ENCODE peak calls at places on chromosomes 4 and X, in six cellular contexts. I is CD8-positive, alpha-beta T cell; S is MM.1S; Y is neural progenitor cell; P is breast epithelium; V is neuronal stem cell. X is an unnamed sample.

GRCh38 chr4:143531368-143531767 is 17.9 kb downstream of the SMARCA5 start:
- DNase-seq in Y (peak; percentile 3), V (no peak), S (peak; percentile 18), I (no peak), P (no peak), X (no peak)

GRCh38 chr4:26624042-26624441 is 40.2 kb downstream of the TBC1D19 start:
- DNase-seq in Y (no peak), V (no peak), I (no peak), S (no peak), P (no peak), X (no peak)

GRCh38 chr4:10002278-10002677 is 19.0 kb downstream of the SLC2A9 start:
- DNase-seq in Y (no peak), P (no peak), V (no peak), I (no peak), S (no peak), X (no peak)

GRCh38 chr4:76376534-76376933 is 44.4 kb downstream of the CCDC158 start:
- DNase-seq in P (no peak), I (no peak), V (no peak), S (no peak), Y (no peak), X (no peak)

GRCh38 chr4:6354626-6355025 is 85.0 kb downstream of the WFS1 start:
- DNase-seq in S (no peak), V (no peak), Y (no peak), P (no peak), I (no peak), X (no peak)

GRCh38 chr4:54004463-54004862 is 59.9 kb downstream of the CHIC2 start:
- DNase-seq in Y (no peak), I (no peak), P (no peak), V (no peak), S (no peak), X (no peak)

GRCh38 chrX:134520860-134521390 is 61.0 kb downstream of the HPRT1 start:
- DNase-seq in Y (peak; percentile 64), V (peak; percentile 17), I (no peak), S (peak; percentile 57), P (no peak), X (peak; percentile 39)

GRCh38 chrX:11374570-11374969 is 81.4 kb downstream of the AMELX start:
- DNase-seq in S (no peak), I (no peak), V (no peak), P (no peak), Y (no peak), X (no peak)

GRCh38 chr4:1534876-1535526 is 128.8 kb upstream of the NKX1-1 start:
- DNase-seq in I (no peak), P (no peak), V (no peak), S (no peak), Y (no peak), X (no peak)

GRCh38 chr4:136810626-136811025 is 721.7 kb downstream of the PCDH18 start:
- DNase-seq in P (no peak), I (no peak), V (no peak), S (no peak), Y (no peak), X (no peak)

GRCh38 chr4:83216856-83217683 is 67.5 kb downstream of the COQ2 start:
- DNase-seq in Y (no peak), V (no peak), I (no peak), P (no peak), S (no peak), X (no peak)

GRCh38 chr4:17997129-17997528 is 24.4 kb downstream of the LCORL start:
- DNase-seq in V (no peak), P (no peak), S (no peak), Y (no peak), I (no peak), X (no peak)

GRCh38 chrX:22124098-22124497 is 92.0 kb downstream of the PHEX start:
- DNase-seq in I (no peak), Y (no peak), P (no peak), S (no peak), V (no peak), X (no peak)

GRCh38 chrX:45172890-45173289 is 27.8 kb downstream of the DIPK2B start:
- DNase-seq in Y (no peak), V (no peak), P (no peak), S (no peak), I (no peak), X (no peak)

GRCh38 chr4:102642571-102643298 is 118.0 kb downstream of the MANBA start:
- DNase-seq in S (no peak), P (no peak), I (no peak), Y (no peak), V (no peak), X (no peak)

GRCh38 chrX:44747317-44747716 is 96.5 kb upstream of the DUSP21 start:
- DNase-seq in S (no peak), P (no peak), Y (no peak), I (no peak), V (no peak), X (no peak)

GRCh38 chrX:103253608-103254007 is 1.3 kb downstream of the TCEAL8 start:
- DNase-seq in P (no peak), V (no peak), S (no peak), I (no peak), Y (peak; percentile 16), X (no peak)

GRCh38 chr4:155707251-155707650 is 40.6 kb downstream of the GUCY1A1 start:
- DNase-seq in V (no peak), S (no peak), Y (no peak), I (no peak), P (no peak), X (no peak)

GRCh38 chr4:142480244-142480643 is 365.9 kb downstream of the INPP4B start:
- DNase-seq in S (no peak), V (no peak), I (no peak), Y (no peak), P (no peak), X (no peak)

GRCh38 chr4:105808030-105808429 is 87.2 kb upstream of the NPNT start:
- DNase-seq in V (no peak), I (no peak), P (no peak), S (no peak), Y (no peak), X (no peak)

GRCh38 chrX:82585868-82586267 is 922.2 kb upstream of the POU3F4 start:
- DNase-seq in Y (no peak), P (no peak), I (no peak), V (no peak), S (no peak), X (no peak)

GRCh38 chrX:3518870-3519269 is 172.4 kb upstream of the MXRA5 start:
- DNase-seq in I (no peak), S (no peak), P (no peak), V (no peak), Y (no peak), X (no peak)

GRCh38 chrX:103158317-103158621 is 56.6 kb upstream of the BEX4 start:
- DNase-seq in S (no peak), P (no peak), V (no peak), I (no peak), Y (no peak), X (no peak)

GRCh38 chr4:168509786-168510185 is 12.9 kb downstream of the PALLD start:
- DNase-seq in I (no peak), V (no peak), Y (no peak), P (no peak), S (no peak), X (no peak)
- H3K4me1 ChIP-seq in I (peaks cover 28% of the 10 kb centered on the region), V (no peaks in the 10 kb centered on the region), Y (no peaks in the 10 kb centered on the region), P (no peaks in the 10 kb centered on the region), S (no peaks in the 10 kb centered on the region), X (no peaks in the 10 kb centered on the region)

DNA sequence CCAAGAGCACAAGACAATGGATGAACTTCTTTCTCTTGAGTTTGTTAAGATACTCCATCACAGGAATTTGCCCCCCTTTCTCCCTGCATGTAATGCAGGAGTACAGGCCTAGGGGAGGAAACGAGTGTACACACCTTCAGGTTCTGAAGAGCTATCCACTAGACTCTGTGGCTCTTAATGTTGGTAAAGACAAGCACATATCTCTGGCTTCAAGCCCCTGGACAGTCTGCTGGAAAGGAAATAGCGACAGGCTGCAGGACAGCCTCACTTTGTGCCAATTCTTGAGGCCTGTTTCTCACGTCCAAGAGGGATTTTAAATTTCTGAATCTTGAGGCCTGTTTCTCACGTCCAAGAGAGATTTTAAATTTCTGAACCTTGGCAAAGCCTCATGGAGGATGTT is 87.1 kb downstream of the RLIM start:
- DNase-seq in S (no peak), I (no peak), Y (no peak), V (no peak), P (no peak), X (no peak)
- H3K27me3 ChIP-seq in S (no peaks in the 10 kb centered on the region), I (no peaks in the 10 kb centered on the region), Y (no peaks in the 10 kb centered on the region), V (no peaks in the 10 kb centered on the region), P (no peaks in the 10 kb centered on the region), X (no peaks in the 10 kb centered on the region)

GRCh38 chr4:57074753-57075152 is 35.4 kb downstream of the IGFBP7 start:
- DNase-seq in Y (no peak), I (no peak), V (no peak), P (no peak), S (no peak), X (no peak)

GRCh38 chr4:57076646-57077045 is 33.5 kb downstream of the IGFBP7 start:
- DNase-seq in P (no peak), Y (no peak), S (no peak), V (no peak), I (no peak), X (no peak)

GRCh38 chr4:57075353-57075752 is 34.8 kb downstream of the IGFBP7 start:
- DNase-seq in Y (no peak), V (no peak), P (no peak), S (no peak), I (no peak), X (no peak)

GRCh38 chr4:57078685-57079521 is 31.3 kb downstream of the IGFBP7 start:
- DNase-seq in S (no peak), I (no peak), V (peak; percentile 11), P (no peak), Y (peak; percentile 70), X (peak; percentile 87)

GRCh38 chr4:57077550-57078311 is 32.5 kb downstream of the IGFBP7 start:
- DNase-seq in S (no peak), V (no peak), Y (no peak), P (no peak), I (no peak), X (peak; percentile 35)
- H3K4me1 ChIP-seq in S (no peaks in the 10 kb centered on the region), V (peaks cover 16% of the 10 kb centered on the region), Y (peaks cover 13% of the 10 kb centered on the region), P (no peaks in the 10 kb centered on the region), I (no peaks in the 10 kb centered on the region), X (no peaks in the 10 kb centered on the region)

GRCh38 chr4:151565583-151565982 is 156.6 kb downstream of the FHIP1A start:
- DNase-seq in Y (no peak), P (no peak), I (no peak), S (no peak), V (no peak), X (no peak)

GRCh38 chr4:151567056-151567455 is 158.1 kb downstream of the FHIP1A start:
- DNase-seq in P (no peak), S (peak; percentile 31), Y (no peak), I (no peak), V (no peak), X (no peak)

GRCh38 chr4:151569650-151570049 is 160.7 kb downstream of the FHIP1A start:
- DNase-seq in P (no peak), Y (no peak), I (no peak), V (no peak), S (no peak), X (no peak)

GRCh38 chr4:151566053-151566452 is 157.1 kb downstream of the FHIP1A start:
- DNase-seq in P (no peak), Y (no peak), S (no peak), V (no peak), I (no peak), X (no peak)

DNA sequence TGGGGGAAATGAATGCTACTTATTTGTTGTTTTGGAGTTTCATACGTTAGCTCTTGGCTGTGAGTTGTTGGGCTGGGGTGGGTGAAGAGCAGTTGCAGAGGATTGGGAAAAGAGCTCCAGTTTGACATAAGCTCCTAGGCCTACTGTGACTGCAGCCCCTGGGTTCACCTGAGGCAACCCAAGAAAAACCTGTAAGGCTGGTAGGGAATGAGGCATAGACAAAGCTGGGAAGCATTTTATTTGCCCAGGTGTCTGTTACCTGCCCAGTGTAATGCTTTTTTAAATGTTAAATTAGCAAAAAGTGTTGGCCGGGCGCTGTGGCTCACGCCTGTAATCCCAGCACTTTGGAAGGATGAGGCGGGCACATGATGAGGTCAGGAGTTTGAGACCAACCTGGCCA is 160.0 kb downstream of the FHIP1A start:
- DNase-seq in P (no peak), S (no peak), V (no peak), Y (no peak), I (no peak), X (no peak)
- H3K27me3 ChIP-seq in P (no peaks in the 10 kb centered on the region), S (no peaks in the 10 kb centered on the region), V (no peaks in the 10 kb centered on the region), Y (no peaks in the 10 kb centered on the region), I (no peaks in the 10 kb centered on the region), X (no peaks in the 10 kb centered on the region)